ENCODE peak calls at places on chromosome 5, in six cellular contexts. One of them, this sample, is unnamed.

GRCh38 chr5:116951217-116951616 is 376.6 kb upstream of the SEMA6A start:
- DNase-seq in activated CD4-positive, alpha-beta T cell treated with anti-CD3 and anti-CD28 coated beads, Interleukin-2, amount 10 ng/mL, durations not matched to agents 7 days and 5 days: no peak
- DNase-seq in left ventricle myocardium inferior: no peak
- DNase-seq in mucosa of gallbladder: no peak
- DNase-seq in small intestine: no peak
- DNase-seq in mucosa of descending colon: no peak
- DNase-seq in this sample: no peak

GRCh38 chr5:173515526-173515925 is 100.9 kb downstream of the BOD1 start:
- DNase-seq in activated CD4-positive, alpha-beta T cell treated with anti-CD3 and anti-CD28 coated beads, Interleukin-2, amount 10 ng/mL, durations not matched to agents 7 days and 5 days: no peak
- DNase-seq in left ventricle myocardium inferior: no peak
- DNase-seq in mucosa of gallbladder: no peak
- DNase-seq in small intestine: no peak
- DNase-seq in mucosa of descending colon: no peak
- DNase-seq in this sample: no peak

GRCh38 chr5:76403963-76404693 is 1.0 kb downstream of the IQGAP2 start:
- DNase-seq in activated CD4-positive, alpha-beta T cell treated with anti-CD3 and anti-CD28 coated beads, Interleukin-2, amount 10 ng/mL, durations not matched to agents 7 days and 5 days: peak
- DNase-seq in left ventricle myocardium inferior: peak
- DNase-seq in mucosa of gallbladder: peak
- DNase-seq in small intestine: peak
- DNase-seq in mucosa of descending colon: peak
- DNase-seq in this sample: peak

GRCh38 chr5:76724871-76725270 is 8.9 kb downstream of the F2R start:
- DNase-seq in activated CD4-positive, alpha-beta T cell treated with anti-CD3 and anti-CD28 coated beads, Interleukin-2, amount 10 ng/mL, durations not matched to agents 7 days and 5 days: no peak
- DNase-seq in left ventricle myocardium inferior: no peak
- DNase-seq in mucosa of gallbladder: no peak
- DNase-seq in small intestine: no peak
- DNase-seq in mucosa of descending colon: no peak
- DNase-seq in this sample: no peak

GRCh38 chr5:57004800-57005199 is 52.9 kb upstream of the MIER3 start:
- DNase-seq in activated CD4-positive, alpha-beta T cell treated with anti-CD3 and anti-CD28 coated beads, Interleukin-2, amount 10 ng/mL, durations not matched to agents 7 days and 5 days: no peak
- DNase-seq in left ventricle myocardium inferior: no peak
- DNase-seq in mucosa of gallbladder: no peak
- DNase-seq in small intestine: peak
- DNase-seq in mucosa of descending colon: no peak
- DNase-seq in this sample: no peak

GRCh38 chr5:157464518-157465171 is 4.6 kb downstream of the NIPAL4 start:
- DNase-seq in activated CD4-positive, alpha-beta T cell treated with anti-CD3 and anti-CD28 coated beads, Interleukin-2, amount 10 ng/mL, durations not matched to agents 7 days and 5 days: peak
- DNase-seq in left ventricle myocardium inferior: no peak
- DNase-seq in mucosa of gallbladder: peak
- DNase-seq in small intestine: no peak
- DNase-seq in mucosa of descending colon: no peak
- DNase-seq in this sample: no peak

GRCh38 chr5:136811551-136811950 is 446.2 kb upstream of the TRPC7 start:
- DNase-seq in activated CD4-positive, alpha-beta T cell treated with anti-CD3 and anti-CD28 coated beads, Interleukin-2, amount 10 ng/mL, durations not matched to agents 7 days and 5 days: no peak
- DNase-seq in left ventricle myocardium inferior: no peak
- DNase-seq in mucosa of gallbladder: no peak
- DNase-seq in small intestine: no peak
- DNase-seq in mucosa of descending colon: no peak
- DNase-seq in this sample: no peak

GRCh38 chr5:179852993-179853547 is 5.5 kb downstream of the MRNIP start:
- DNase-seq in activated CD4-positive, alpha-beta T cell treated with anti-CD3 and anti-CD28 coated beads, Interleukin-2, amount 10 ng/mL, durations not matched to agents 7 days and 5 days: no peak
- DNase-seq in left ventricle myocardium inferior: no peak
- DNase-seq in mucosa of gallbladder: no peak
- DNase-seq in small intestine: no peak
- DNase-seq in mucosa of descending colon: no peak
- DNase-seq in this sample: no peak

GRCh38 chr5:26894719-26895263 is 143.6 kb downstream of the CDH9 start:
- DNase-seq in activated CD4-positive, alpha-beta T cell treated with anti-CD3 and anti-CD28 coated beads, Interleukin-2, amount 10 ng/mL, durations not matched to agents 7 days and 5 days: no peak
- DNase-seq in left ventricle myocardium inferior: no peak
- DNase-seq in mucosa of gallbladder: no peak
- DNase-seq in small intestine: no peak
- DNase-seq in mucosa of descending colon: no peak
- DNase-seq in this sample: no peak

GRCh38 chr5:176778921-176779465 is 31.4 kb upstream of the UNC5A start:
- DNase-seq in activated CD4-positive, alpha-beta T cell treated with anti-CD3 and anti-CD28 coated beads, Interleukin-2, amount 10 ng/mL, durations not matched to agents 7 days and 5 days: no peak
- DNase-seq in left ventricle myocardium inferior: no peak
- DNase-seq in mucosa of gallbladder: no peak
- DNase-seq in small intestine: no peak
- DNase-seq in mucosa of descending colon: no peak
- DNase-seq in this sample: peak

GRCh38 chr5:171855798-171856772 is 70.5 kb downstream of the SMIM23 start:
- DNase-seq in activated CD4-positive, alpha-beta T cell treated with anti-CD3 and anti-CD28 coated beads, Interleukin-2, amount 10 ng/mL, durations not matched to agents 7 days and 5 days: no peak
- DNase-seq in left ventricle myocardium inferior: no peak
- DNase-seq in mucosa of gallbladder: no peak
- DNase-seq in small intestine: peak
- DNase-seq in mucosa of descending colon: peak
- DNase-seq in this sample: no peak

GRCh38 chr5:50962934-50963646 is 296.7 kb downstream of the PARP8 start:
- DNase-seq in activated CD4-positive, alpha-beta T cell treated with anti-CD3 and anti-CD28 coated beads, Interleukin-2, amount 10 ng/mL, durations not matched to agents 7 days and 5 days: peak
- DNase-seq in left ventricle myocardium inferior: peak
- DNase-seq in mucosa of gallbladder: peak
- DNase-seq in small intestine: peak
- DNase-seq in mucosa of descending colon: peak
- DNase-seq in this sample: peak

GRCh38 chr5:128082551-128083032 is 974 bp upstream of the SLC12A2 start:
- DNase-seq in activated CD4-positive, alpha-beta T cell treated with anti-CD3 and anti-CD28 coated beads, Interleukin-2, amount 10 ng/mL, durations not matched to agents 7 days and 5 days: no peak
- DNase-seq in left ventricle myocardium inferior: no peak
- DNase-seq in mucosa of gallbladder: no peak
- DNase-seq in small intestine: no peak
- DNase-seq in mucosa of descending colon: no peak
- DNase-seq in this sample: no peak

GRCh38 chr5:124634820-124635323 is 111.6 kb downstream of the ZNF608 start:
- DNase-seq in activated CD4-positive, alpha-beta T cell treated with anti-CD3 and anti-CD28 coated beads, Interleukin-2, amount 10 ng/mL, durations not matched to agents 7 days and 5 days: no peak
- DNase-seq in left ventricle myocardium inferior: no peak
- DNase-seq in mucosa of gallbladder: no peak
- DNase-seq in small intestine: peak
- DNase-seq in mucosa of descending colon: no peak
- DNase-seq in this sample: no peak

GRCh38 chr5:95842955-95843544 is 20.5 kb upstream of the GLRX start:
- DNase-seq in activated CD4-positive, alpha-beta T cell treated with anti-CD3 and anti-CD28 coated beads, Interleukin-2, amount 10 ng/mL, durations not matched to agents 7 days and 5 days: peak
- DNase-seq in left ventricle myocardium inferior: peak
- DNase-seq in mucosa of gallbladder: peak
- DNase-seq in small intestine: no peak
- DNase-seq in mucosa of descending colon: no peak
- DNase-seq in this sample: no peak

GRCh38 chr5:57887851-57888621 is 405.4 kb upstream of the ACTBL2 start:
- DNase-seq in activated CD4-positive, alpha-beta T cell treated with anti-CD3 and anti-CD28 coated beads, Interleukin-2, amount 10 ng/mL, durations not matched to agents 7 days and 5 days: no peak
- DNase-seq in left ventricle myocardium inferior: no peak
- DNase-seq in mucosa of gallbladder: peak
- DNase-seq in small intestine: peak
- DNase-seq in mucosa of descending colon: peak
- DNase-seq in this sample: no peak

GRCh38 chr5:38660194-38660668 is 103.8 kb upstream of the LIFR start:
- DNase-seq in activated CD4-positive, alpha-beta T cell treated with anti-CD3 and anti-CD28 coated beads, Interleukin-2, amount 10 ng/mL, durations not matched to agents 7 days and 5 days: no peak
- DNase-seq in left ventricle myocardium inferior: no peak
- DNase-seq in mucosa of gallbladder: peak
- DNase-seq in small intestine: no peak
- DNase-seq in mucosa of descending colon: no peak
- DNase-seq in this sample: no peak

GRCh38 chr5:139655727-139656271 is 7.7 kb downstream of the CXXC5 start:
- DNase-seq in activated CD4-positive, alpha-beta T cell treated with anti-CD3 and anti-CD28 coated beads, Interleukin-2, amount 10 ng/mL, durations not matched to agents 7 days and 5 days: no peak
- DNase-seq in left ventricle myocardium inferior: peak
- DNase-seq in mucosa of gallbladder: peak
- DNase-seq in small intestine: no peak
- DNase-seq in mucosa of descending colon: peak
- DNase-seq in this sample: peak

GRCh38 chr5:62621280-62621679 is 42.7 kb downstream of the LRRC70 start:
- DNase-seq in activated CD4-positive, alpha-beta T cell treated with anti-CD3 and anti-CD28 coated beads, Interleukin-2, amount 10 ng/mL, durations not matched to agents 7 days and 5 days: no peak
- DNase-seq in left ventricle myocardium inferior: no peak
- DNase-seq in mucosa of gallbladder: no peak
- DNase-seq in small intestine: no peak
- DNase-seq in mucosa of descending colon: no peak
- DNase-seq in this sample: no peak

GRCh38 chr5:102867999-102868662 is 113.0 kb downstream of the PAM start:
- DNase-seq in activated CD4-positive, alpha-beta T cell treated with anti-CD3 and anti-CD28 coated beads, Interleukin-2, amount 10 ng/mL, durations not matched to agents 7 days and 5 days: no peak
- DNase-seq in left ventricle myocardium inferior: no peak
- DNase-seq in mucosa of gallbladder: no peak
- DNase-seq in small intestine: peak
- DNase-seq in mucosa of descending colon: no peak
- DNase-seq in this sample: no peak

GRCh38 chr5:43315262-43315661 is 2.0 kb upstream of the HMGCS1 start:
- DNase-seq in activated CD4-positive, alpha-beta T cell treated with anti-CD3 and anti-CD28 coated beads, Interleukin-2, amount 10 ng/mL, durations not matched to agents 7 days and 5 days: peak
- DNase-seq in left ventricle myocardium inferior: no peak
- DNase-seq in mucosa of gallbladder: no peak
- DNase-seq in small intestine: peak
- DNase-seq in mucosa of descending colon: no peak
- DNase-seq in this sample: no peak

GRCh38 chr5:114237766-114238165 is 124.1 kb upstream of the KCNN2 start:
- DNase-seq in activated CD4-positive, alpha-beta T cell treated with anti-CD3 and anti-CD28 coated beads, Interleukin-2, amount 10 ng/mL, durations not matched to agents 7 days and 5 days: no peak
- DNase-seq in left ventricle myocardium inferior: no peak
- DNase-seq in mucosa of gallbladder: no peak
- DNase-seq in small intestine: no peak
- DNase-seq in mucosa of descending colon: no peak
- DNase-seq in this sample: no peak

This sample was measured in sciatic nerve.